ENCODE peak calls at places on chromosomes 13 and 19, in six cellular contexts. One of them, this sample, is unnamed.

GRCh38 chr13:93066187-93066586 is 160.4 kb upstream of the GPC6 start:
- DNase-seq in stomach: no peak
- DNase-seq in stimulated activated CD4-positive, alpha-beta T cell treated with anti-CD3 and anti-CD28 coated beads, Interleukin-2, amount 100 ng/mL, for 48 hours: no peak
- DNase-seq in activated CD4-positive, alpha-beta T cell treated with anti-CD3 and anti-CD28 coated beads for 36 hours: no peak
- DNase-seq in skeletal muscle cell: peak
- DNase-seq in spleen: no peak
- DNase-seq in this sample: peak

GRCh38 chr13:46296920-46297319 is 85.2 kb downstream of the LRRC63 start:
- DNase-seq in stomach: no peak
- DNase-seq in stimulated activated CD4-positive, alpha-beta T cell treated with anti-CD3 and anti-CD28 coated beads, Interleukin-2, amount 100 ng/mL, for 48 hours: no peak
- DNase-seq in activated CD4-positive, alpha-beta T cell treated with anti-CD3 and anti-CD28 coated beads for 36 hours: no peak
- DNase-seq in skeletal muscle cell: peak
- DNase-seq in spleen: no peak
- DNase-seq in this sample: peak

GRCh38 chr13:79870766-79871165 is 389.8 kb downstream of the NDFIP2 start:
- DNase-seq in stomach: no peak
- DNase-seq in stimulated activated CD4-positive, alpha-beta T cell treated with anti-CD3 and anti-CD28 coated beads, Interleukin-2, amount 100 ng/mL, for 48 hours: no peak
- DNase-seq in activated CD4-positive, alpha-beta T cell treated with anti-CD3 and anti-CD28 coated beads for 36 hours: no peak
- DNase-seq in skeletal muscle cell: no peak
- DNase-seq in spleen: no peak
- DNase-seq in this sample: no peak

GRCh38 chr19:18479964-18480723 is 41.7 kb downstream of the ELL start:
- DNase-seq in stomach: peak
- DNase-seq in stimulated activated CD4-positive, alpha-beta T cell treated with anti-CD3 and anti-CD28 coated beads, Interleukin-2, amount 100 ng/mL, for 48 hours: no peak
- DNase-seq in activated CD4-positive, alpha-beta T cell treated with anti-CD3 and anti-CD28 coated beads for 36 hours: no peak
- DNase-seq in skeletal muscle cell: peak
- DNase-seq in spleen: peak
- DNase-seq in this sample: no peak

GRCh38 chr13:80037505-80037888 is 303.4 kb downstream of the SPRY2 start:
- DNase-seq in stomach: no peak
- DNase-seq in stimulated activated CD4-positive, alpha-beta T cell treated with anti-CD3 and anti-CD28 coated beads, Interleukin-2, amount 100 ng/mL, for 48 hours: no peak
- DNase-seq in activated CD4-positive, alpha-beta T cell treated with anti-CD3 and anti-CD28 coated beads for 36 hours: no peak
- DNase-seq in skeletal muscle cell: peak
- DNase-seq in spleen: no peak
- DNase-seq in this sample: peak

GRCh38 chr19:56350416-56351045 is 35.9 kb upstream of the ZSCAN5A start:
- DNase-seq in stomach: peak
- DNase-seq in stimulated activated CD4-positive, alpha-beta T cell treated with anti-CD3 and anti-CD28 coated beads, Interleukin-2, amount 100 ng/mL, for 48 hours: peak
- DNase-seq in activated CD4-positive, alpha-beta T cell treated with anti-CD3 and anti-CD28 coated beads for 36 hours: peak
- DNase-seq in skeletal muscle cell: no peak
- DNase-seq in spleen: no peak
- DNase-seq in this sample: peak

GRCh38 chr19:50669319-50670101 is 20.3 kb downstream of the C19orf81 start:
- DNase-seq in stomach: peak
- DNase-seq in stimulated activated CD4-positive, alpha-beta T cell treated with anti-CD3 and anti-CD28 coated beads, Interleukin-2, amount 100 ng/mL, for 48 hours: peak
- DNase-seq in activated CD4-positive, alpha-beta T cell treated with anti-CD3 and anti-CD28 coated beads for 36 hours: peak
- DNase-seq in skeletal muscle cell: no peak
- DNase-seq in spleen: no peak
- DNase-seq in this sample: no peak

GRCh38 chr19:43562698-43563241 is 12.6 kb downstream of the XRCC1 start:
- DNase-seq in stomach: peak
- DNase-seq in stimulated activated CD4-positive, alpha-beta T cell treated with anti-CD3 and anti-CD28 coated beads, Interleukin-2, amount 100 ng/mL, for 48 hours: peak
- DNase-seq in activated CD4-positive, alpha-beta T cell treated with anti-CD3 and anti-CD28 coated beads for 36 hours: peak
- DNase-seq in skeletal muscle cell: peak
- DNase-seq in spleen: peak
- DNase-seq in this sample: no peak

GRCh38 chr13:77980592-77980991 is 62.0 kb upstream of the EDNRB start:
- DNase-seq in stomach: no peak
- DNase-seq in stimulated activated CD4-positive, alpha-beta T cell treated with anti-CD3 and anti-CD28 coated beads, Interleukin-2, amount 100 ng/mL, for 48 hours: no peak
- DNase-seq in activated CD4-positive, alpha-beta T cell treated with anti-CD3 and anti-CD28 coated beads for 36 hours: no peak
- DNase-seq in skeletal muscle cell: peak
- DNase-seq in spleen: no peak
- DNase-seq in this sample: peak

GRCh38 chr13:79541426-79542049 is 60.6 kb downstream of the NDFIP2 start:
- DNase-seq in stomach: no peak
- DNase-seq in stimulated activated CD4-positive, alpha-beta T cell treated with anti-CD3 and anti-CD28 coated beads, Interleukin-2, amount 100 ng/mL, for 48 hours: no peak
- DNase-seq in activated CD4-positive, alpha-beta T cell treated with anti-CD3 and anti-CD28 coated beads for 36 hours: no peak
- DNase-seq in skeletal muscle cell: no peak
- DNase-seq in spleen: no peak
- DNase-seq in this sample: peak

GRCh38 chr13:105598551-105598950 is 936.9 kb downstream of the EFNB2 start:
- DNase-seq in stomach: no peak
- DNase-seq in stimulated activated CD4-positive, alpha-beta T cell treated with anti-CD3 and anti-CD28 coated beads, Interleukin-2, amount 100 ng/mL, for 48 hours: no peak
- DNase-seq in activated CD4-positive, alpha-beta T cell treated with anti-CD3 and anti-CD28 coated beads for 36 hours: no peak
- DNase-seq in skeletal muscle cell: peak
- DNase-seq in spleen: no peak
- DNase-seq in this sample: no peak

GRCh38 chr19:55552620-55553019 is 7.3 kb upstream of the SBK3 start:
- DNase-seq in stomach: no peak
- DNase-seq in stimulated activated CD4-positive, alpha-beta T cell treated with anti-CD3 and anti-CD28 coated beads, Interleukin-2, amount 100 ng/mL, for 48 hours: no peak
- DNase-seq in activated CD4-positive, alpha-beta T cell treated with anti-CD3 and anti-CD28 coated beads for 36 hours: no peak
- DNase-seq in skeletal muscle cell: peak
- DNase-seq in spleen: no peak
- DNase-seq in this sample: peak

GRCh38 chr13:24275041-24275440 is 34.3 kb upstream of the C1QTNF9 start:
- DNase-seq in stomach: peak
- DNase-seq in stimulated activated CD4-positive, alpha-beta T cell treated with anti-CD3 and anti-CD28 coated beads, Interleukin-2, amount 100 ng/mL, for 48 hours: no peak
- DNase-seq in activated CD4-positive, alpha-beta T cell treated with anti-CD3 and anti-CD28 coated beads for 36 hours: no peak
- DNase-seq in skeletal muscle cell: no peak
- DNase-seq in spleen: no peak
- DNase-seq in this sample: no peak

GRCh38 chr13:59946924-59947323 is 216.8 kb downstream of the DIAPH3 start:
- DNase-seq in stomach: no peak
- DNase-seq in stimulated activated CD4-positive, alpha-beta T cell treated with anti-CD3 and anti-CD28 coated beads, Interleukin-2, amount 100 ng/mL, for 48 hours: no peak
- DNase-seq in activated CD4-positive, alpha-beta T cell treated with anti-CD3 and anti-CD28 coated beads for 36 hours: no peak
- DNase-seq in skeletal muscle cell: no peak
- DNase-seq in spleen: no peak
- DNase-seq in this sample: peak

GRCh38 chr19:15015946-15016542 is 33.2 kb upstream of the CASP14 start:
- DNase-seq in stomach: no peak
- DNase-seq in stimulated activated CD4-positive, alpha-beta T cell treated with anti-CD3 and anti-CD28 coated beads, Interleukin-2, amount 100 ng/mL, for 48 hours: no peak
- DNase-seq in activated CD4-positive, alpha-beta T cell treated with anti-CD3 and anti-CD28 coated beads for 36 hours: peak
- DNase-seq in skeletal muscle cell: no peak
- DNase-seq in spleen: no peak
- DNase-seq in this sample: no peak

GRCh38 chr13:39603424-39603947 is 493 bp upstream of the LHFPL6 start:
- DNase-seq in stomach: no peak
- DNase-seq in stimulated activated CD4-positive, alpha-beta T cell treated with anti-CD3 and anti-CD28 coated beads, Interleukin-2, amount 100 ng/mL, for 48 hours: no peak
- DNase-seq in activated CD4-positive, alpha-beta T cell treated with anti-CD3 and anti-CD28 coated beads for 36 hours: peak
- DNase-seq in skeletal muscle cell: no peak
- DNase-seq in spleen: no peak
- DNase-seq in this sample: no peak

GRCh38 chr19:48117515-48118330 is 7.1 kb upstream of the PLA2G4C start:
- DNase-seq in stomach: no peak
- DNase-seq in stimulated activated CD4-positive, alpha-beta T cell treated with anti-CD3 and anti-CD28 coated beads, Interleukin-2, amount 100 ng/mL, for 48 hours: no peak
- DNase-seq in activated CD4-positive, alpha-beta T cell treated with anti-CD3 and anti-CD28 coated beads for 36 hours: no peak
- DNase-seq in skeletal muscle cell: no peak
- DNase-seq in spleen: no peak
- DNase-seq in this sample: no peak

GRCh38 chr19:7857727-7858701 is 16.2 kb downstream of the PRR36 start:
- DNase-seq in stomach: no peak
- DNase-seq in stimulated activated CD4-positive, alpha-beta T cell treated with anti-CD3 and anti-CD28 coated beads, Interleukin-2, amount 100 ng/mL, for 48 hours: no peak
- DNase-seq in activated CD4-positive, alpha-beta T cell treated with anti-CD3 and anti-CD28 coated beads for 36 hours: peak
- DNase-seq in skeletal muscle cell: no peak
- DNase-seq in spleen: no peak
- DNase-seq in this sample: no peak

GRCh38 chr13:110714798-110715394 is 1.4 kb downstream of the ING1 start:
- DNase-seq in stomach: peak
- DNase-seq in stimulated activated CD4-positive, alpha-beta T cell treated with anti-CD3 and anti-CD28 coated beads, Interleukin-2, amount 100 ng/mL, for 48 hours: peak
- DNase-seq in activated CD4-positive, alpha-beta T cell treated with anti-CD3 and anti-CD28 coated beads for 36 hours: peak
- DNase-seq in skeletal muscle cell: no peak
- DNase-seq in spleen: peak
- DNase-seq in this sample: no peak

GRCh38 chr13:42883771-42884170 is 102.4 kb downstream of the FAM216B start:
- DNase-seq in stomach: no peak
- DNase-seq in stimulated activated CD4-positive, alpha-beta T cell treated with anti-CD3 and anti-CD28 coated beads, Interleukin-2, amount 100 ng/mL, for 48 hours: no peak
- DNase-seq in activated CD4-positive, alpha-beta T cell treated with anti-CD3 and anti-CD28 coated beads for 36 hours: peak
- DNase-seq in skeletal muscle cell: peak
- DNase-seq in spleen: no peak
- DNase-seq in this sample: no peak

GRCh38 chr19:13095934-13096890 is 6.4 kb downstream of the LYL1 start:
- DNase-seq in stomach: no peak
- DNase-seq in stimulated activated CD4-positive, alpha-beta T cell treated with anti-CD3 and anti-CD28 coated beads, Interleukin-2, amount 100 ng/mL, for 48 hours: no peak
- DNase-seq in activated CD4-positive, alpha-beta T cell treated with anti-CD3 and anti-CD28 coated beads for 36 hours: peak
- DNase-seq in skeletal muscle cell: no peak
- DNase-seq in spleen: peak
- DNase-seq in this sample: no peak

GRCh38 chr19:46962030-46962570 is 57.5 kb upstream of the NPAS1 start:
- DNase-seq in stomach: no peak
- DNase-seq in stimulated activated CD4-positive, alpha-beta T cell treated with anti-CD3 and anti-CD28 coated beads, Interleukin-2, amount 100 ng/mL, for 48 hours: no peak
- DNase-seq in activated CD4-positive, alpha-beta T cell treated with anti-CD3 and anti-CD28 coated beads for 36 hours: no peak
- DNase-seq in skeletal muscle cell: no peak
- DNase-seq in spleen: no peak
- DNase-seq in this sample: no peak

GRCh38 chr13:30743319-30744055 is 8.1 kb downstream of the ALOX5AP start:
- DNase-seq in stomach: peak
- DNase-seq in stimulated activated CD4-positive, alpha-beta T cell treated with anti-CD3 and anti-CD28 coated beads, Interleukin-2, amount 100 ng/mL, for 48 hours: no peak
- DNase-seq in activated CD4-positive, alpha-beta T cell treated with anti-CD3 and anti-CD28 coated beads for 36 hours: peak
- DNase-seq in skeletal muscle cell: peak
- DNase-seq in spleen: no peak
- DNase-seq in this sample: peak